ENCODE peak calls at places on chromosomes 1 and 21, in seven cellular contexts. B is lower lobe of right lung, E is mesendoderm, S is body of pancreas, D is Caco-2, J is astrocyte, Y is IMR-90. W is an unnamed sample.

GRCh38 chr1:8903908-8904650 is 25.6 kb upstream of the ENO1 start:
- DNase-seq in S (peak; percentile 34), B (no peak), Y (peak; percentile 96), J (peak; percentile 97), D (peak; percentile 67), E (peak; percentile 75), W (peak; percentile 91)

GRCh38 chr1:210236840-210237409 is 4.3 kb downstream of the SERTAD4 start:
- DNase-seq in D (no peak), S (no peak), E (no peak), Y (peak; percentile 24), J (peak; percentile 88), B (no peak), W (no peak)

GRCh38 chr1:214581785-214582184 is 21.2 kb upstream of the CENPF start:
- DNase-seq in E (peak; percentile 63), B (no peak), D (no peak), Y (peak; percentile 91), J (peak; percentile 93), S (no peak), W (peak; percentile 66)

GRCh38 chr1:96362623-96363022 is 359.0 kb upstream of the PTBP2 start:
- DNase-seq in S (no peak), E (no peak), Y (peak; percentile 99), J (peak; percentile 100), D (no peak), B (no peak), W (no peak)

GRCh38 chr21:45258476-45258875 is 29.2 kb downstream of the POFUT2 start:
- DNase-seq in D (peak; percentile 62), Y (no peak), S (no peak), E (no peak), B (peak; percentile 39), J (no peak), W (peak; percentile 54)

GRCh38 chr1:165787741-165788140 is 19.1 kb upstream of the TMCO1 start:
- DNase-seq in Y (no peak), J (no peak), B (no peak), E (no peak), D (no peak), S (no peak), W (no peak)

GRCh38 chr1:55623339-55623738 is 408.2 kb upstream of the USP24 start:
- DNase-seq in B (no peak), D (no peak), S (peak; percentile 70), J (no peak), E (peak; percentile 41), Y (peak; percentile 95), W (no peak)

GRCh38 chr1:200365897-200366426 is 43.9 kb downstream of the ZNF281 start:
- DNase-seq in D (no peak), S (no peak), J (no peak), E (no peak), Y (no peak), B (no peak), W (no peak)

GRCh38 chr1:47469910-47470309 is 32.1 kb downstream of the FOXD2 start:
- DNase-seq in S (no peak), B (no peak), Y (no peak), J (no peak), D (no peak), E (no peak), W (no peak)

GRCh38 chr1:14811573-14811972 is 213.1 kb downstream of the KAZN start:
- DNase-seq in Y (no peak), B (no peak), S (no peak), D (no peak), E (no peak), J (no peak), W (no peak)

GRCh38 chr1:156119503-156120209 is 5.1 kb downstream of the LMNA start:
- DNase-seq in E (peak; percentile 61), B (no peak), S (no peak), Y (peak; percentile 76), D (no peak), J (peak; percentile 64), W (no peak)

GRCh38 chr1:41580021-41580420 is 95.5 kb upstream of the EDN2 start:
- DNase-seq in B (no peak), J (no peak), S (no peak), Y (no peak), D (no peak), E (no peak), W (no peak)

GRCh38 chr1:18494304-18494703 is 13.6 kb downstream of the KLHDC7A start:
- DNase-seq in S (no peak), J (no peak), Y (no peak), B (no peak), D (no peak), E (no peak), W (no peak)

GRCh38 chr1:107804746-107805145 is 160.2 kb downstream of the VAV3 start:
- DNase-seq in J (no peak), B (no peak), Y (no peak), D (no peak), S (no peak), E (no peak), W (no peak)

GRCh38 chr1:31831397-31832378 is 15.9 kb upstream of the SPOCD1 start:
- DNase-seq in D (no peak), B (no peak), S (no peak), J (peak; percentile 71), E (no peak), Y (peak; percentile 83), W (no peak)

GRCh38 chr1:160399544-160400283 is 650 bp upstream of the VANGL2 start:
- DNase-seq in J (no peak), E (peak; percentile 69), B (no peak), Y (no peak), S (no peak), D (no peak), W (no peak)
- H3K4me1 ChIP-seq in J (peaks cover 13% of the 10 kb centered on the region), E (peaks cover 24% of the 10 kb centered on the region), B (peaks cover 4% of the 10 kb centered on the region), Y (no peaks in the 10 kb centered on the region), S (peaks cover 22% of the 10 kb centered on the region), D (peaks cover 5% of the 10 kb centered on the region), W (peaks cover 8% of the 10 kb centered on the region)

DNA sequence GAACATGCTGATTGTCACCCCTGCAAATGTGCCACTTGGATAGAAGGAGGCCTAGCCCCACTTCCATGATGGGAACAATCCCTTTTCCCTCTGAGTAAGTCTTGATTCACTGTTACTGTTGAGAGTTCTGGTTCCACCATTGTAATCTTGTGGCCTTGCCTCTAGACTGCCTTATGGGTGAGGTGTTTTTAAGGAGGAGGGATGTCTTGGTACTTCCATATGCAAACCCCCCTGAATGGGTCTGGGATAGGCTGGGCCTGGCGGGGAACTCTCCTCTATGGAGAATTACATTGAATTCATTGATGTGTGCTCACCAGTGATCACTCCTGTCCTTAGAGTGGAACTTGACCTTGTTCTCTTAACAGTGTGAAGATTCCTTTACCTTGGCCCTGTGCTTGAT is 5.8 kb downstream of the GALNT2 start:
- DNase-seq in D (no peak), E (no peak), B (no peak), Y (no peak), S (no peak), J (no peak), W (no peak)
- H3K4me1 ChIP-seq in D (no peaks in the 10 kb centered on the region), E (peaks cover 7% of the 10 kb centered on the region), B (peaks cover 18% of the 10 kb centered on the region), Y (peaks cover 29% of the 10 kb centered on the region), S (peaks cover 92% of the 10 kb centered on the region), J (peaks cover 36% of the 10 kb centered on the region), W (peaks cover 18% of the 10 kb centered on the region)

GRCh38 chr1:111635324-111636009 is 15.9 kb downstream of the RAP1A start:
- DNase-seq in E (no peak), D (no peak), J (no peak), B (no peak), Y (no peak), S (no peak), W (no peak)
- H3K4me1 ChIP-seq in E (no peaks in the 10 kb centered on the region), D (peaks cover 23% of the 10 kb centered on the region), J (no peaks in the 10 kb centered on the region), B (peaks cover 43% of the 10 kb centered on the region), Y (peaks cover 1% of the 10 kb centered on the region), S (peaks cover 20% of the 10 kb centered on the region), W (peaks cover 3% of the 10 kb centered on the region)

DNA sequence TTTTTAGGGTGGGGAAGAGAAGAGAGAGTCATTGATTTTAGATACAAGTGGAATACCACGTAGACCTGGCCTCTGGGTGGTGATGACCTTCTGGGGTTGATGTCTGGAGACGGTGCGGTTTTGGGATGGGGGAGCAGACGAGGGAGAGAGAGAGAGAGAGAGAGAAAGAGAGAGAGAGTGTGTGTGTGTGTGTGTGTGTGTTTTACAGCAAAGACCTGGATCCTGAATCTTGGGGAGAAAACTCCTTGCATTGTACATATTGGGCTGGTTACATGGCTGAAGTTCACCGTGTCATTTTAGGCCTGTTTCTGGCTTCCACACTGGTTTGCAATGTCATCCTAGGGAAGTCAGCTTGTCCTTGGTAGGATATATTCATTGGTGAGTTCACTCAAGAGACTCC is 89.0 kb downstream of the GALNT2 start:
- DNase-seq in D (no peak), S (no peak), Y (no peak), E (no peak), J (no peak), B (no peak), W (no peak)
- H3K4me1 ChIP-seq in D (peaks cover 26% of the 10 kb centered on the region), S (peaks cover 89% of the 10 kb centered on the region), Y (peaks cover 12% of the 10 kb centered on the region), E (no peaks in the 10 kb centered on the region), J (peaks cover 23% of the 10 kb centered on the region), B (peaks cover 35% of the 10 kb centered on the region), W (no peaks in the 10 kb centered on the region)

GRCh38 chr1:22077728-22078127 is 25.2 kb downstream of the CDC42 start:
- DNase-seq in B (no peak), J (peak; percentile 42), E (no peak), Y (peak; percentile 44), D (no peak), S (no peak), W (no peak)
- H3K4me1 ChIP-seq in B (peaks cover 77% of the 10 kb centered on the region), J (peaks cover 5% of the 10 kb centered on the region), E (no peaks in the 10 kb centered on the region), Y (peaks cover 16% of the 10 kb centered on the region), D (peaks cover 3% of the 10 kb centered on the region), S (peaks cover 64% of the 10 kb centered on the region), W (no peaks in the 10 kb centered on the region)